ENCODE peak calls at places on chromosomes 11 and 22, in four cellular contexts. T is SK-N-SH, L is K562, W is HepG2. J is an unnamed sample.

GRCh38 chr11:92482502-92482901 is 257.9 kb downstream of the FAT3 start:
- DNase-seq in L (no peak), T (no peak), W (no peak), J (no peak)

GRCh38 chr11:34263462-34264186 is 94.2 kb downstream of the ABTB2 start:
- DNase-seq in W (peak; percentile 36), T (no peak), L (no peak), J (peak; percentile 99)

GRCh38 chr11:59710136-59710847 is 3.4 kb downstream of the OR10V1 start:
- DNase-seq in L (no peak), T (no peak), W (no peak), J (no peak)

GRCh38 chr11:90468923-90469322 is 246.1 kb upstream of the CHORDC1 start:
- DNase-seq in L (no peak), W (no peak), T (no peak), J (no peak)

GRCh38 chr11:128227466-128227865 is 359.9 kb downstream of the ETS1 start:
- DNase-seq in T (no peak), W (no peak), L (no peak), J (no peak)

GRCh38 chr11:68938816-68939582 is 35.3 kb downstream of the IGHMBP2 start:
- DNase-seq in T (no peak), W (no peak), L (no peak), J (no peak)

GRCh38 chr11:113261709-113262475 is 52.5 kb upstream of the TTC12 start:
- DNase-seq in T (no peak), L (no peak), W (no peak), J (no peak)

GRCh38 chr11:1557904-1558831 is 13.9 kb downstream of the DUSP8 start:
- DNase-seq in W (no peak), T (no peak), L (no peak), J (no peak)

GRCh38 chr11:124669193-124669592 is 4.3 kb downstream of the SIAE start:
- DNase-seq in T (peak; percentile 73), L (peak; percentile 61), W (peak; percentile 33), J (peak; percentile 28)

GRCh38 chr11:64032050-64032449 is 3.7 kb upstream of the FLRT1 start:
- DNase-seq in W (no peak), T (no peak), L (no peak), J (no peak)

GRCh38 chr11:99952816-99953215 is 734.3 kb upstream of the ARHGAP42 start:
- DNase-seq in L (no peak), T (no peak), W (no peak), J (no peak)

GRCh38 chr22:48894064-48894671 is 933.5 kb downstream of the BRD1 start:
- DNase-seq in W (no peak), L (peak; percentile 37), T (no peak), J (no peak)

GRCh38 chr11:33633251-33634003 is 67.2 kb downstream of the C11orf91 start:
- DNase-seq in T (no peak), W (peak; percentile 82), L (no peak), J (peak; percentile 98)

GRCh38 chr11:105000797-105001196 is 22.2 kb downstream of the CASP5 start:
- DNase-seq in W (no peak), T (no peak), L (peak; percentile 22), J (peak; percentile 19)

GRCh38 chr22:38172489-38173155 is 9.0 kb downstream of the PLA2G6 start:
- DNase-seq in T (no peak), L (no peak), W (peak; percentile 66), J (no peak)

GRCh38 chr11:66937334-66937733 is 20.8 kb downstream of the PC start:
- DNase-seq in W (no peak), L (no peak), T (no peak), J (no peak)

GRCh38 chr11:86664930-86665329 is 7.5 kb downstream of the ME3 start:
- DNase-seq in W (no peak), L (no peak), T (no peak), J (no peak)

GRCh38 chr22:24601217-24602104 is 1.5 kb upstream of the GGT1 start:
- DNase-seq in W (peak; percentile 66), T (peak; percentile 64), L (no peak), J (no peak)

GRCh38 chr11:119612814-119613213 is 116.2 kb downstream of the NECTIN1 start:
- DNase-seq in L (no peak), T (no peak), W (no peak), J (no peak)

GRCh38 chr11:68684385-68685356 is at the start of gene GAL:
- DNase-seq in T (peak; percentile 91), L (peak; percentile 82), W (no peak), J (no peak)

GRCh38 chr11:20275987-20276660 is 87.4 kb upstream of the HTATIP2 start:
- DNase-seq in W (no peak), L (no peak), T (no peak), J (no peak)

GRCh38 chr11:44917741-44918140 is 32.9 kb downstream of the TP53I11 start:
- DNase-seq in W (no peak), L (no peak), T (no peak), J (no peak)

GRCh38 chr11:44923080-44923479 is 27.6 kb downstream of the TP53I11 start:
- DNase-seq in T (no peak), W (no peak), L (no peak), J (no peak)

GRCh38 chr11:44916797-44917196 is 33.9 kb downstream of the TP53I11 start:
- DNase-seq in L (no peak), W (no peak), T (no peak), J (no peak)

GRCh38 chr11:44923796-44924195 is 26.9 kb downstream of the TP53I11 start:
- DNase-seq in T (no peak), W (no peak), L (no peak), J (no peak)

GRCh38 chr11:44920451-44920850 is 30.2 kb downstream of the TP53I11 start:
- DNase-seq in W (no peak), T (no peak), L (no peak), J (no peak)
- TF ChIP-seq ELF1 in W (no peak), T (no peak), L (no peak), J (no peak)

DNA sequence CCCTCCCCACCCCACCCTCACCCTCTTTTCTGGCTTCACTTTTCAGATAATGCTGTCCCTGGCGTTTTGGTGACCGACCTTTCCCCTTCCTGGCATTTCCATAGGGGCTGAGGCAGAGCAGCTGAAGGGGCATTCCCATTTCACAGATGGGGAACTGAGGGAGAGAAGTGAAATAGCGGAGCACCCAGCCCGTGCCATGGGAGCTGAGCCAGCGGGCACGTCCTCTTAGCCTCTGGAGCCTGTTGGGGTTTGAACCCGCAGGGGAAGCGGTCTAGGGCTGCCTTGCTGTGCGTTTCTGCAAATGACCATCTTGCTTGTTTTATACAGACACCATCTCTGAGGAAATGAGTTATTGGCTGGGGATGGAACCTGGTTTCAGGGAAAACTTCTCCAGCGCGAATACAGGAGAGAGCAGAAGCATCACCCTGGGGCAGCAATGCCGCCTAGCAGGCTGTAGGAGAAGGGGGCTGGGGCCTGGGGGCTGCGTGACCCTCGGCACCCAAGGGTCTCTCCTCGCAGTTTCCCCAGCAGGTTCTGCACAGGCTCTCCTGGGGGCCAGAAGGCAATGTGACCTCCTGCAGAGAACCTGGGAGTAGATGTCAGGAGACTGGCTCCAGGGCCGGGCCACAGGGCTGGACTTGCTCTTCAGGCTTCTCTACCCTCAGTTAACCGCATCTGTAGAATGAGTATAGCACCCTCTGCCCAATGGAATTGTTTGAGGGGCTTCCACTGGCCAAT is 1.5 kb downstream of the PTPRJ start:
- DNase-seq in W (no peak), T (peak; percentile 27), L (no peak), J (no peak)
- TF ChIP-seq ELF1 in W (no peak), T (no peak), L (no peak), J (no peak)

GRCh38 chr11:111917788-111918187 is 925 bp upstream of the C11orf52 start:
- DNase-seq in L (no peak), T (no peak), W (peak; percentile 66), J (no peak)
- TF ChIP-seq ELF1 in L (no peak), T (no peak), W (no peak), J (no peak)

GRCh38 chr22:46967445-46968358 is 205.3 kb downstream of the TBC1D22A start:
- DNase-seq in L (no peak), T (no peak), W (no peak), J (no peak)

GRCh38 chr22:46966495-46966845 is 204.0 kb downstream of the TBC1D22A start:
- DNase-seq in W (no peak), L (no peak), T (no peak), J (no peak)

GRCh38 chr22:46965552-46966494 is 203.4 kb downstream of the TBC1D22A start:
- DNase-seq in L (no peak), W (no peak), T (no peak), J (no peak)

GRCh38 chr22:46968359-46968740 is 205.9 kb downstream of the TBC1D22A start:
- DNase-seq in T (no peak), W (no peak), L (no peak), J (no peak)

GRCh38 chr22:46966846-46967245 is 204.4 kb downstream of the TBC1D22A start:
- DNase-seq in W (no peak), L (no peak), T (no peak), J (no peak)
- TF ChIP-seq ELF1 in W (no peak), L (no peak), T (no peak), J (no peak)

DNA sequence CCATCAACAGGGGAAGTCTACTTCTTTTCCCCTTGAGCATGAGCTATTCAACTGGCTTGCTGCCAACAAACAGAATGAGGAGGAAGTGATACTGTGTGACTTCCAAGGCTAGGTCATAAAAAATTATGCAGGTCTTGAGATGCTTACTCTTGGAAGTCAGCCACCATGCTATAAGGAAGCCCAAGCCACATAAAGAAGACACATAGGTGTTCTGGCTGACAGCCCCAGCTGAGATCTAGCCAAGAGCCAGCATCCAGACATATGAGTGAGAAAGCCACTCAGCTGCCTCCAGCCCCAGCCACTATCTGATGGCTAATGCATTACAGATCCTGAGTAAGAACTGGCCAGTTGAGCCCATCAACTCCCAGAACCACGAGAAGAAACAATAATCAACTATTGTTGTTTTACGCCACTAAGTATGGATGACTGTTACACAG is 31.0 kb upstream of the PPP2R1B start:
- DNase-seq in T (no peak), L (no peak), W (no peak), J (no peak)
- TF ChIP-seq ELF1 in T (no peak), L (no peak), W (no peak), J (no peak)

DNA sequence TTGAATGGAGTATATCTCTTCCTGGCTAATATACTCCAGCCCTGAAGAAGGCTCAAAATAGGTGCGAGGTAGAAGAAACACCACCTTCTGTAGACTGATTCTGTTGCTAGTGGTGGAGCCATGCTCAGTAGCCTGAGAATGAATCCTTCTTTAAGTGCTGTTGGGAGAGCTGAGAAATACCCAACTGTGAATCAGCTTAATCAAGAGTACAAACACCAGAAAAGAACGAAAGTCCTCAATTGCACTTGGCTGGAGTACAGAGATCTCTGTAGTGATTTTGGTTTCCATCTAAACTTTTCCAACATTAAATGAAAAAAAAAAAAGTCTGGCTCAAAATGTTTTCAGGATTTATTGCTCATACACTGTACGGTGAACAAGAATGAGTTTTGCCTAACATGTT is 619.1 kb downstream of the METTL15 start:
- DNase-seq in L (no peak), W (no peak), T (no peak), J (no peak)
- TF ChIP-seq ELF1 in L (no peak), W (no peak), T (no peak), J (no peak)

GRCh38 chr22:42924436-42924835 is 67.4 kb upstream of the ARFGAP3 start:
- DNase-seq in T (no peak), L (no peak), W (no peak), J (no peak)

GRCh38 chr22:42920101-42920820 is 63.2 kb upstream of the ARFGAP3 start:
- DNase-seq in W (no peak), T (no peak), L (no peak), J (no peak)

GRCh38 chr22:42921301-42921700 is 64.2 kb upstream of the ARFGAP3 start:
- DNase-seq in L (no peak), W (no peak), T (no peak), J (no peak)

GRCh38 chr22:42925598-42925997 is 68.5 kb upstream of the ARFGAP3 start:
- DNase-seq in W (no peak), L (no peak), T (no peak), J (no peak)

GRCh38 chr22:42922374-42923177 is 65.5 kb upstream of the ARFGAP3 start:
- DNase-seq in T (no peak), W (no peak), L (no peak), J (no peak)
- TF ChIP-seq ELF1 in T (no peak), W (no peak), L (no peak), J (no peak)